ENCODE peak calls at places on chromosomes 16 and 17, in nine cellular contexts. One of them, this sample, is unnamed.
A peak's percentile ranks its signal among the peaks of the same experiment; 100 is the strongest.

GRCh38 chr17:30567231-30568116 is 90.3 kb downstream of the GOSR1 start:
- DNase-seq in thyroid gland: no peak
- DNase-seq in thoracic aorta: no peak
- DNase-seq in endodermal cell: peak; percentile 54
- DNase-seq in AG10803: no peak
- DNase-seq in astrocyte of the spinal cord: no peak
- DNase-seq in stomach: peak; percentile 7
- DNase-seq in tibial artery: no peak
- DNase-seq in Peyer's patch: no peak
- DNase-seq in this sample: no peak

GRCh38 chr16:85554114-85554790 is 58.9 kb upstream of the GSE1 start:
- DNase-seq in thyroid gland: peak; percentile 63
- DNase-seq in thoracic aorta: no peak
- DNase-seq in endodermal cell: peak; percentile 78
- DNase-seq in AG10803: peak; percentile 79
- DNase-seq in astrocyte of the spinal cord: peak; percentile 79
- DNase-seq in stomach: peak; percentile 73
- DNase-seq in tibial artery: peak; percentile 91
- DNase-seq in Peyer's patch: no peak
- DNase-seq in this sample: peak; percentile 84

GRCh38 chr17:29124135-29124930 is 55.9 kb downstream of the MYO18A start:
- DNase-seq in thyroid gland: peak; percentile 51
- DNase-seq in thoracic aorta: no peak
- DNase-seq in endodermal cell: peak; percentile 89
- DNase-seq in AG10803: peak; percentile 76
- DNase-seq in astrocyte of the spinal cord: peak; percentile 77
- DNase-seq in stomach: peak; percentile 55
- DNase-seq in tibial artery: no peak
- DNase-seq in Peyer's patch: peak; percentile 48
- DNase-seq in this sample: peak; percentile 88

GRCh38 chr17:37694734-37695133 is 50.1 kb downstream of the HNF1B start:
- DNase-seq in thyroid gland: no peak
- DNase-seq in thoracic aorta: no peak
- DNase-seq in endodermal cell: no peak
- DNase-seq in AG10803: peak; percentile 32
- DNase-seq in astrocyte of the spinal cord: no peak
- DNase-seq in stomach: no peak
- DNase-seq in tibial artery: no peak
- DNase-seq in Peyer's patch: no peak
- DNase-seq in this sample: no peak

GRCh38 chr16:14608111-14608566 is 21.9 kb downstream of the PARN start:
- DNase-seq in thyroid gland: no peak
- DNase-seq in thoracic aorta: no peak
- DNase-seq in endodermal cell: no peak
- DNase-seq in AG10803: no peak
- DNase-seq in astrocyte of the spinal cord: no peak
- DNase-seq in stomach: no peak
- DNase-seq in tibial artery: no peak
- DNase-seq in Peyer's patch: no peak
- DNase-seq in this sample: no peak

GRCh38 chr17:58960068-58960467 is 146.6 kb downstream of the TRIM37 start:
- DNase-seq in thyroid gland: peak; percentile 49
- DNase-seq in thoracic aorta: no peak
- DNase-seq in endodermal cell: no peak
- DNase-seq in AG10803: peak; percentile 51
- DNase-seq in astrocyte of the spinal cord: peak; percentile 78
- DNase-seq in stomach: no peak
- DNase-seq in tibial artery: no peak
- DNase-seq in Peyer's patch: no peak
- DNase-seq in this sample: peak; percentile 67

GRCh38 chr16:57565461-57565860 is 23.0 kb downstream of the ADGRG5 start:
- DNase-seq in thyroid gland: no peak
- DNase-seq in thoracic aorta: no peak
- DNase-seq in endodermal cell: no peak
- DNase-seq in AG10803: no peak
- DNase-seq in astrocyte of the spinal cord: no peak
- DNase-seq in stomach: no peak
- DNase-seq in tibial artery: no peak
- DNase-seq in Peyer's patch: no peak
- DNase-seq in this sample: no peak

GRCh38 chr17:17681187-17681743 is at the start of gene RAI1:
- DNase-seq in thyroid gland: peak; percentile 84
- DNase-seq in thoracic aorta: no peak
- DNase-seq in endodermal cell: peak; percentile 91
- DNase-seq in AG10803: peak; percentile 86
- DNase-seq in astrocyte of the spinal cord: peak; percentile 82
- DNase-seq in stomach: peak; percentile 81
- DNase-seq in tibial artery: peak; percentile 85
- DNase-seq in Peyer's patch: peak; percentile 87
- DNase-seq in this sample: peak; percentile 89

GRCh38 chr17:42436401-42436800 is 13.3 kb upstream of the CAVIN1 start:
- DNase-seq in thyroid gland: no peak
- DNase-seq in thoracic aorta: no peak
- DNase-seq in endodermal cell: peak; percentile 32
- DNase-seq in AG10803: peak; percentile 99
- DNase-seq in astrocyte of the spinal cord: peak; percentile 94
- DNase-seq in stomach: no peak
- DNase-seq in tibial artery: peak; percentile 75
- DNase-seq in Peyer's patch: no peak
- DNase-seq in this sample: peak; percentile 99

GRCh38 chr16:84451781-84452180 is 52.7 kb downstream of the MEAK7 start:
- DNase-seq in thyroid gland: no peak
- DNase-seq in thoracic aorta: no peak
- DNase-seq in endodermal cell: peak; percentile 22
- DNase-seq in AG10803: no peak
- DNase-seq in astrocyte of the spinal cord: no peak
- DNase-seq in stomach: peak; percentile 17
- DNase-seq in tibial artery: peak; percentile 48
- DNase-seq in Peyer's patch: peak; percentile 19
- DNase-seq in this sample: no peak

DNA sequence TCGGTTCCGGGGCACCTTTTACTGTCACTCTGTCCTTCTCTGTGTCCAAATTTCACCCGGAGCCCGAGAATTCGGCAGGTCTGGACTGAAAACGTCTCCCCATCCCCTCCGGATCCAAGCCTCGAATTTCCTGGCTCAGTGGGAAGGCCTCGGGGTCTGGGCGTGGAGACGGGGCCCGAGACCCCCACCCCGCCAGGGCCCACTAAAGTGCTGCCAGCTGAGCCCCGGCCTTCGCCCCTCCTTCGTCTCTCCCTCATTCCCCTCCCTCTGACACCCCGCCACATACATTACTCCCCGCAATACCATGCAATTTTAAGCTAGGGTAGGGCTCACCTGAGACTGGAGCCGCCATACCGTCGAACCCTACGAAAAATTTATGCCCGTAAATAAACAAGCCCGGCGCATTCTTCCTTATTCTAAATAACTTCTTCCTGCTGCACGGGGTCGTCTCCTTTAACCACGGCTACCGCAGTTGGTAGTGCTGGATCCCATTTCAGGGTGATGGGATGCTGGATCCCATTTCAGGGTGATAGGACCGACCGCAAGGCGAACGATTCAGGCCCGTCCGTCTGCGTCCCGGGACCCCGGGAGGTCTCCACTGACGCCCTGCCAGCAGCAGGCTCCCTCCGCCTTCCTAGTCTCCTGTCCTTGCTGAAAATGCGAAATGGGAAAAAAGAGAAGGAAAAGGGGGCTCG is 4.4 kb upstream of the OR1F1 start:
- DNase-seq in thyroid gland: no peak
- DNase-seq in thoracic aorta: no peak
- DNase-seq in endodermal cell: peak; percentile 83
- DNase-seq in AG10803: no peak
- DNase-seq in astrocyte of the spinal cord: no peak
- DNase-seq in stomach: no peak
- DNase-seq in tibial artery: no peak
- DNase-seq in Peyer's patch: peak; percentile 16
- DNase-seq in this sample: no peak
- H3K4me3 ChIP-seq in thyroid gland: no peak overlapping the region
- H3K4me3 ChIP-seq in thoracic aorta: peak overlapping the region; percentile 57
- H3K4me3 ChIP-seq in endodermal cell: peak overlapping the region; percentile 92
- H3K4me3 ChIP-seq in AG10803: peak overlapping the region; percentile 58
- H3K4me3 ChIP-seq in astrocyte of the spinal cord: peak overlapping the region; percentile 46
- H3K4me3 ChIP-seq in stomach: peak overlapping the region; percentile 28
- H3K4me3 ChIP-seq in tibial artery: no peak overlapping the region
- H3K4me3 ChIP-seq in Peyer's patch: peak overlapping the region; percentile 34
- H3K4me3 ChIP-seq in this sample: peak overlapping the region; percentile 36

GRCh38 chr17:79167486-79167885 is 92.9 kb downstream of the ENGASE start:
- DNase-seq in thyroid gland: no peak
- DNase-seq in thoracic aorta: no peak
- DNase-seq in endodermal cell: no peak
- DNase-seq in AG10803: no peak
- DNase-seq in astrocyte of the spinal cord: no peak
- DNase-seq in stomach: no peak
- DNase-seq in tibial artery: no peak
- DNase-seq in Peyer's patch: no peak
- DNase-seq in this sample: no peak

GRCh38 chr17:79169861-79170260 is 95.2 kb downstream of the ENGASE start:
- DNase-seq in thyroid gland: no peak
- DNase-seq in thoracic aorta: no peak
- DNase-seq in endodermal cell: no peak
- DNase-seq in AG10803: no peak
- DNase-seq in astrocyte of the spinal cord: no peak
- DNase-seq in stomach: no peak
- DNase-seq in tibial artery: no peak
- DNase-seq in Peyer's patch: no peak
- DNase-seq in this sample: no peak

GRCh38 chr17:79171152-79171551 is 96.5 kb downstream of the ENGASE start:
- DNase-seq in thyroid gland: no peak
- DNase-seq in thoracic aorta: no peak
- DNase-seq in endodermal cell: no peak
- DNase-seq in AG10803: peak; percentile 20
- DNase-seq in astrocyte of the spinal cord: no peak
- DNase-seq in stomach: no peak
- DNase-seq in tibial artery: no peak
- DNase-seq in Peyer's patch: no peak
- DNase-seq in this sample: no peak

GRCh38 chr17:79169366-79169765 is 94.7 kb downstream of the ENGASE start:
- DNase-seq in thyroid gland: no peak
- DNase-seq in thoracic aorta: no peak
- DNase-seq in endodermal cell: no peak
- DNase-seq in AG10803: no peak
- DNase-seq in astrocyte of the spinal cord: no peak
- DNase-seq in stomach: no peak
- DNase-seq in tibial artery: no peak
- DNase-seq in Peyer's patch: no peak
- DNase-seq in this sample: no peak

GRCh38 chr17:79168486-79169055 is 93.9 kb downstream of the ENGASE start:
- DNase-seq in thyroid gland: no peak
- DNase-seq in thoracic aorta: no peak
- DNase-seq in endodermal cell: no peak
- DNase-seq in AG10803: no peak
- DNase-seq in astrocyte of the spinal cord: no peak
- DNase-seq in stomach: no peak
- DNase-seq in tibial artery: no peak
- DNase-seq in Peyer's patch: no peak
- DNase-seq in this sample: no peak
- TF ChIP-seq CTCF in thyroid gland: no peak
- TF ChIP-seq CTCF in thoracic aorta: no peak
- TF ChIP-seq CTCF in endodermal cell: no peak
- TF ChIP-seq CTCF in AG10803: no peak
- TF ChIP-seq CTCF in astrocyte of the spinal cord: no peak
- TF ChIP-seq CTCF in stomach: no peak
- TF ChIP-seq CTCF in tibial artery: no peak
- TF ChIP-seq CTCF in Peyer's patch: no peak
- TF ChIP-seq CTCF in this sample: no peak

GRCh38 chr17:35795007-35795870 is at the start of gene MMP28:
- DNase-seq in thyroid gland: peak; percentile 61
- DNase-seq in thoracic aorta: no peak
- DNase-seq in endodermal cell: peak; percentile 87
- DNase-seq in AG10803: no peak
- DNase-seq in astrocyte of the spinal cord: no peak
- DNase-seq in stomach: peak; percentile 64
- DNase-seq in tibial artery: no peak
- DNase-seq in Peyer's patch: peak; percentile 88
- DNase-seq in this sample: no peak

GRCh38 chr17:35797370-35797769 is 1.9 kb upstream of the MMP28 start:
- DNase-seq in thyroid gland: no peak
- DNase-seq in thoracic aorta: no peak
- DNase-seq in endodermal cell: no peak
- DNase-seq in AG10803: no peak
- DNase-seq in astrocyte of the spinal cord: no peak
- DNase-seq in stomach: no peak
- DNase-seq in tibial artery: no peak
- DNase-seq in Peyer's patch: no peak
- DNase-seq in this sample: no peak

GRCh38 chr17:35796942-35797341 is 1.5 kb upstream of the MMP28 start:
- DNase-seq in thyroid gland: no peak
- DNase-seq in thoracic aorta: no peak
- DNase-seq in endodermal cell: no peak
- DNase-seq in AG10803: no peak
- DNase-seq in astrocyte of the spinal cord: no peak
- DNase-seq in stomach: no peak
- DNase-seq in tibial artery: no peak
- DNase-seq in Peyer's patch: no peak
- DNase-seq in this sample: no peak

GRCh38 chr17:35797918-35798317 is 2.5 kb upstream of the MMP28 start:
- DNase-seq in thyroid gland: no peak
- DNase-seq in thoracic aorta: no peak
- DNase-seq in endodermal cell: no peak
- DNase-seq in AG10803: no peak
- DNase-seq in astrocyte of the spinal cord: no peak
- DNase-seq in stomach: no peak
- DNase-seq in tibial artery: no peak
- DNase-seq in Peyer's patch: no peak
- DNase-seq in this sample: no peak

GRCh38 chr17:35795871-35796265 is 427 bp upstream of the MMP28 start:
- DNase-seq in thyroid gland: no peak
- DNase-seq in thoracic aorta: no peak
- DNase-seq in endodermal cell: no peak
- DNase-seq in AG10803: no peak
- DNase-seq in astrocyte of the spinal cord: no peak
- DNase-seq in stomach: no peak
- DNase-seq in tibial artery: no peak
- DNase-seq in Peyer's patch: no peak
- DNase-seq in this sample: no peak
- H3K4me3 ChIP-seq in thyroid gland: peak overlapping the region; percentile 51
- H3K4me3 ChIP-seq in thoracic aorta: peak overlapping the region; percentile 86
- H3K4me3 ChIP-seq in endodermal cell: peak overlapping the region; percentile 59
- H3K4me3 ChIP-seq in AG10803: peak overlapping the region; percentile 36
- H3K4me3 ChIP-seq in astrocyte of the spinal cord: no peak overlapping the region
- H3K4me3 ChIP-seq in stomach: peak overlapping the region; percentile 66
- H3K4me3 ChIP-seq in tibial artery: peak overlapping the region; percentile 77
- H3K4me3 ChIP-seq in Peyer's patch: peak overlapping the region; percentile 96
- H3K4me3 ChIP-seq in this sample: peak overlapping the region; percentile 38

DNA sequence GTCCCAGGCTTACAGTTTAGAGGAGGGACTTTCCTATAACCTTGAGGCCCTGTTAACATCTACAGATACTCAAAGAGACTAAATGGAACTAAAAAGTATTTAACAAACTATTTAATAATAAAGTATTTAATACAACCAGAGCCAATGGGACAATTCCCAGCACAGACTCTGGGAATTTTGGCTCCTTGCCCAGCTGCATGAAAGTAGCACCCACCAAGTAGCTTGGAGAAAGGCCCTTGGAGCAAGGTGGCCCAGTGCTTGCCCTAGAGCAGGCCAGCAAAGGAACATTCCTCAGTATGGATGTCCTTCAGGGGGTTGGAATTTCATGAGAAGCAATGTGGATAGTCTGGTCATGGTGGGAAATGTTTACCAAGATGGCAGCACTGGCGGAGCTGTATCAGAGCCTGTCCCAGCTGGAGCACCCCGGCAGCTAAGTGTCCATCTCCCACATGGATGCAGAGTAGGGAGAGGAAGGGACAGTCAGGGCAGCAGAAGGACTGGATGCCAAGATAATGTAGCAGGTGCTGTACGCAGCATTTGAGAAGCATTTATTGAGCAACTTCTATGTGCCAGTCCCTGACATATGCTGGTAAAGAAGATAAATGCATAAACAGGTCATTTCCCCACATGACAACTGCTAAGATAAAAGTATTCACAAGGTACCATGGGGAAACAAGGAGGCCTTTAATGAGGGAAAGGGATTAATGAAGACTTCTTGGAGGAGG is 5.2 kb upstream of the SMARCD2 start:
- DNase-seq in thyroid gland: no peak
- DNase-seq in thoracic aorta: no peak
- DNase-seq in endodermal cell: no peak
- DNase-seq in AG10803: no peak
- DNase-seq in astrocyte of the spinal cord: no peak
- DNase-seq in stomach: no peak
- DNase-seq in tibial artery: no peak
- DNase-seq in Peyer's patch: no peak
- DNase-seq in this sample: no peak
- TF ChIP-seq CTCF in thyroid gland: no peak
- TF ChIP-seq CTCF in thoracic aorta: no peak
- TF ChIP-seq CTCF in endodermal cell: no peak
- TF ChIP-seq CTCF in AG10803: no peak
- TF ChIP-seq CTCF in astrocyte of the spinal cord: no peak
- TF ChIP-seq CTCF in stomach: no peak
- TF ChIP-seq CTCF in tibial artery: no peak
- TF ChIP-seq CTCF in Peyer's patch: no peak
- TF ChIP-seq CTCF in this sample: no peak